ENCODE peak calls at places on chromosomes 16 and 17, in four cellular contexts. One of them, this sample, is unnamed.
A peak's percentile ranks its signal among the peaks of the same experiment; 100 is the strongest.

GRCh38 chr16:86018487-86018886 is 119.5 kb downstream of the IRF8 start:
- DNase-seq in CD8-positive, alpha-beta memory T cell: no peak
- DNase-seq in fibroblast of lung: peak; percentile 29
- DNase-seq in tibial artery: peak; percentile 46
- DNase-seq in this sample: no peak

GRCh38 chr17:80847506-80848230 is 144.0 kb upstream of the CHMP6 start:
- DNase-seq in tibial artery: peak; percentile 46
- DNase-seq in fibroblast of lung: no peak
- DNase-seq in CD8-positive, alpha-beta memory T cell: peak; percentile 56
- DNase-seq in this sample: no peak

GRCh38 chr16:82384017-82384416 is 214.0 kb upstream of the MPHOSPH6 start:
- DNase-seq in CD8-positive, alpha-beta memory T cell: no peak
- DNase-seq in fibroblast of lung: no peak
- DNase-seq in tibial artery: no peak
- DNase-seq in this sample: no peak

GRCh38 chr17:38510424-38511125 is 82.3 kb downstream of the ARHGAP23 start:
- DNase-seq in CD8-positive, alpha-beta memory T cell: no peak
- DNase-seq in fibroblast of lung: peak; percentile 55
- DNase-seq in tibial artery: no peak
- DNase-seq in this sample: no peak

GRCh38 chr17:40341808-40342574 is 22.5 kb downstream of the GJD3 start:
- DNase-seq in CD8-positive, alpha-beta memory T cell: no peak
- DNase-seq in tibial artery: peak; percentile 89
- DNase-seq in fibroblast of lung: peak; percentile 70
- DNase-seq in this sample: peak; percentile 68

GRCh38 chr16:68425498-68426354 is 22.6 kb downstream of the SMPD3 start:
- DNase-seq in tibial artery: peak; percentile 54
- DNase-seq in fibroblast of lung: no peak
- DNase-seq in CD8-positive, alpha-beta memory T cell: no peak
- DNase-seq in this sample: peak; percentile 2

GRCh38 chr17:81420769-81421462 is 25.7 kb downstream of the BAHCC1 start:
- DNase-seq in tibial artery: peak; percentile 95
- DNase-seq in CD8-positive, alpha-beta memory T cell: no peak
- DNase-seq in fibroblast of lung: peak; percentile 62
- DNase-seq in this sample: peak; percentile 53

GRCh38 chr17:60142872-60143499 is 6.8 kb upstream of the CA4 start:
- DNase-seq in fibroblast of lung: peak; percentile 83
- DNase-seq in tibial artery: peak; percentile 84
- DNase-seq in CD8-positive, alpha-beta memory T cell: peak; percentile 54
- DNase-seq in this sample: peak; percentile 78

GRCh38 chr17:46170609-46171432 is 22.4 kb downstream of the KANSL1 start:
- DNase-seq in fibroblast of lung: peak; percentile 30
- DNase-seq in tibial artery: no peak
- DNase-seq in CD8-positive, alpha-beta memory T cell: no peak
- DNase-seq in this sample: no peak

GRCh38 chr17:29444589-29444988 is 54.4 kb downstream of the TAOK1 start:
- DNase-seq in tibial artery: no peak
- DNase-seq in fibroblast of lung: peak; percentile 71
- DNase-seq in CD8-positive, alpha-beta memory T cell: no peak
- DNase-seq in this sample: no peak

GRCh38 chr17:29112780-29113295 is 67.4 kb downstream of the MYO18A start:
- DNase-seq in CD8-positive, alpha-beta memory T cell: no peak
- DNase-seq in fibroblast of lung: peak; percentile 75
- DNase-seq in tibial artery: no peak
- DNase-seq in this sample: no peak

GRCh38 chr17:81683584-81684441 is at the start of the genes ARL16 and HGS:
- DNase-seq in tibial artery: peak; percentile 99
- DNase-seq in CD8-positive, alpha-beta memory T cell: peak; percentile 98
- DNase-seq in fibroblast of lung: peak; percentile 99
- DNase-seq in this sample: peak; percentile 99

GRCh38 chr16:50244140-50244503 is 22.2 kb upstream of the ADCY7 start:
- DNase-seq in tibial artery: no peak
- DNase-seq in CD8-positive, alpha-beta memory T cell: no peak
- DNase-seq in fibroblast of lung: peak; percentile 48
- DNase-seq in this sample: no peak

GRCh38 chr17:50663812-50664374 is 29.2 kb downstream of the ABCC3 start:
- DNase-seq in fibroblast of lung: no peak
- DNase-seq in tibial artery: no peak
- DNase-seq in CD8-positive, alpha-beta memory T cell: no peak
- DNase-seq in this sample: no peak

GRCh38 chr17:83151056-83151441 is 71.6 kb downstream of the METRNL start:
- DNase-seq in fibroblast of lung: no peak
- DNase-seq in CD8-positive, alpha-beta memory T cell: no peak
- DNase-seq in tibial artery: no peak
- DNase-seq in this sample: no peak

GRCh38 chr16:55155815-55156214 is 168.2 kb upstream of the IRX6 start:
- DNase-seq in CD8-positive, alpha-beta memory T cell: no peak
- DNase-seq in fibroblast of lung: no peak
- DNase-seq in tibial artery: no peak
- DNase-seq in this sample: no peak

GRCh38 chr17:5122586-5123342 is 6.9 kb downstream of the USP6 start:
- DNase-seq in fibroblast of lung: no peak
- DNase-seq in CD8-positive, alpha-beta memory T cell: peak; percentile 9
- DNase-seq in tibial artery: peak; percentile 67
- DNase-seq in this sample: no peak

GRCh38 chr16:70529051-70529777 is 5.6 kb downstream of the SF3B3 start:
- DNase-seq in tibial artery: no peak
- DNase-seq in CD8-positive, alpha-beta memory T cell: peak; percentile 19
- DNase-seq in fibroblast of lung: peak; percentile 64
- DNase-seq in this sample: no peak

GRCh38 chr17:40582328-40582901 is 17.1 kb upstream of the CCR7 start:
- DNase-seq in fibroblast of lung: no peak
- DNase-seq in tibial artery: no peak
- DNase-seq in CD8-positive, alpha-beta memory T cell: peak; percentile 88
- DNase-seq in this sample: peak; percentile 94

GRCh38 chr17:60602385-60602742 is 2.4 kb downstream of the PPM1D start:
- DNase-seq in fibroblast of lung: no peak
- DNase-seq in tibial artery: no peak
- DNase-seq in CD8-positive, alpha-beta memory T cell: no peak
- DNase-seq in this sample: no peak

GRCh38 chr16:17606460-17606859 is 135.7 kb upstream of the XYLT1 start:
- DNase-seq in CD8-positive, alpha-beta memory T cell: no peak
- DNase-seq in tibial artery: no peak
- DNase-seq in fibroblast of lung: peak; percentile 2
- DNase-seq in this sample: no peak

GRCh38 chr16:28845173-28846079 is 722 bp downstream of the TUFM start:
- DNase-seq in fibroblast of lung: peak; percentile 18
- DNase-seq in CD8-positive, alpha-beta memory T cell: peak; percentile 5
- DNase-seq in tibial artery: no peak
- DNase-seq in this sample: no peak

GRCh38 chr17:63780507-63780906 is 6.5 kb downstream of the DDX42 start:
- DNase-seq in tibial artery: no peak
- DNase-seq in CD8-positive, alpha-beta memory T cell: no peak
- DNase-seq in fibroblast of lung: peak; percentile 33
- DNase-seq in this sample: no peak

GRCh38 chr17:496761-497586 is 144.4 kb upstream of the RPH3AL start:
- DNase-seq in CD8-positive, alpha-beta memory T cell: no peak
- DNase-seq in fibroblast of lung: peak; percentile 68
- DNase-seq in tibial artery: no peak
- DNase-seq in this sample: no peak

GRCh38 chr16:15509051-15509592 is 74.7 kb downstream of the BMERB1 start:
- DNase-seq in tibial artery: no peak
- DNase-seq in CD8-positive, alpha-beta memory T cell: no peak
- DNase-seq in fibroblast of lung: peak; percentile 25
- DNase-seq in this sample: peak; percentile 65

GRCh38 chr16:57530531-57531252 is 5.7 kb downstream of the CCDC102A start:
- DNase-seq in tibial artery: peak; percentile 56
- DNase-seq in CD8-positive, alpha-beta memory T cell: peak; percentile 17
- DNase-seq in fibroblast of lung: no peak
- DNase-seq in this sample: no peak

GRCh38 chr16:87580855-87581261 is 21.4 kb upstream of the JPH3 start:
- DNase-seq in CD8-positive, alpha-beta memory T cell: no peak
- DNase-seq in tibial artery: no peak
- DNase-seq in fibroblast of lung: peak; percentile 93
- DNase-seq in this sample: no peak

GRCh38 chr17:17348872-17349723 is 45.9 kb downstream of the NT5M start:
- DNase-seq in CD8-positive, alpha-beta memory T cell: no peak
- DNase-seq in fibroblast of lung: no peak
- DNase-seq in tibial artery: peak; percentile 54
- DNase-seq in this sample: peak; percentile 39

GRCh38 chr17:47119746-47120520 is 69.2 kb downstream of the CDC27 start:
- DNase-seq in fibroblast of lung: peak; percentile 88
- DNase-seq in tibial artery: no peak
- DNase-seq in CD8-positive, alpha-beta memory T cell: no peak
- DNase-seq in this sample: no peak

GRCh38 chr16:17887963-17888362 is 417.2 kb upstream of the XYLT1 start:
- DNase-seq in fibroblast of lung: no peak
- DNase-seq in tibial artery: no peak
- DNase-seq in CD8-positive, alpha-beta memory T cell: no peak
- DNase-seq in this sample: no peak

GRCh38 chr16:31168848-31169247 is 11.1 kb upstream of the FUS start:
- DNase-seq in tibial artery: no peak
- DNase-seq in CD8-positive, alpha-beta memory T cell: no peak
- DNase-seq in fibroblast of lung: no peak
- DNase-seq in this sample: no peak

GRCh38 chr17:12074346-12074745 is 53.7 kb downstream of the MAP2K4 start:
- DNase-seq in CD8-positive, alpha-beta memory T cell: no peak
- DNase-seq in tibial artery: no peak
- DNase-seq in fibroblast of lung: no peak
- DNase-seq in this sample: no peak

GRCh38 chr16:87678618-87679017 is 76.3 kb downstream of the JPH3 start:
- DNase-seq in tibial artery: no peak
- DNase-seq in fibroblast of lung: no peak
- DNase-seq in CD8-positive, alpha-beta memory T cell: no peak
- DNase-seq in this sample: no peak

GRCh38 chr17:70067104-70067503 is 7.9 kb upstream of the KCNJ16 start:
- DNase-seq in tibial artery: no peak
- DNase-seq in fibroblast of lung: no peak
- DNase-seq in CD8-positive, alpha-beta memory T cell: no peak
- DNase-seq in this sample: no peak
- H3K9me3 ChIP-seq in tibial artery: no peaks in the 10 kb centered on the region
- H3K9me3 ChIP-seq in fibroblast of lung: no peaks in the 10 kb centered on the region
- H3K9me3 ChIP-seq in CD8-positive, alpha-beta memory T cell: no peaks in the 10 kb centered on the region
- H3K9me3 ChIP-seq in this sample: no peaks in the 10 kb centered on the region

DNA sequence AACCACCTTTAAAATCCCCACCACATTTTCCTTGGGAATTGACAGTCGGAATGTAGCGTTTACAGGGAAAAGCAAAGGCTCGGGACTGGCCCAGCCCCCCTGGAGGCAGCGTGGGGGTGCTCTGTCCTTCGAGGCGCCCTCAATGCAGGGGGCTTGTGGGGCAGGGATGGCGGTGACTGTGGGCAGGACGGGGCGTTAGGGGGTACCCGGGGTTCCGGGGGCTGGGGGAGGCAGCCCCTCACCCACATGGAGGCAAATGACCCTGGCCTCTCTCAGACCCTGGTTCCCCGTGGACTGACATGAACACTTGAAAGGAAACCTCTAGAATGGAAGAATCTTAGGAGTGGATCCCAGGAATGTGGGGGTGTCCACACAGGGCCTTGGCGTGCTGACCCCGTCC is 78.4 kb upstream of the GNG13 start:
- DNase-seq in fibroblast of lung: no peak
- DNase-seq in tibial artery: no peak
- DNase-seq in CD8-positive, alpha-beta memory T cell: no peak
- DNase-seq in this sample: no peak
- H3K9me3 ChIP-seq in fibroblast of lung: no peaks in the 10 kb centered on the region
- H3K9me3 ChIP-seq in tibial artery: peaks cover 5% of the 10 kb centered on the region
- H3K9me3 ChIP-seq in CD8-positive, alpha-beta memory T cell: peaks cover 2% of the 10 kb centered on the region
- H3K9me3 ChIP-seq in this sample: peaks cover 6% of the 10 kb centered on the region

GRCh38 chr16:3317315-3317999 is 12.2 kb downstream of the ZNF75A start:
- DNase-seq in tibial artery: no peak
- DNase-seq in fibroblast of lung: peak; percentile 18
- DNase-seq in CD8-positive, alpha-beta memory T cell: no peak
- DNase-seq in this sample: no peak

GRCh38 chr16:3327514-3327913 is 22.2 kb downstream of the ZNF75A start:
- DNase-seq in tibial artery: no peak
- DNase-seq in CD8-positive, alpha-beta memory T cell: no peak
- DNase-seq in fibroblast of lung: no peak
- DNase-seq in this sample: no peak

GRCh38 chr16:3321802-3322201 is 16.5 kb downstream of the ZNF75A start:
- DNase-seq in tibial artery: no peak
- DNase-seq in fibroblast of lung: no peak
- DNase-seq in CD8-positive, alpha-beta memory T cell: no peak
- DNase-seq in this sample: no peak
- H3K9me3 ChIP-seq in tibial artery: peaks cover 86% of the 10 kb centered on the region
- H3K9me3 ChIP-seq in fibroblast of lung: peaks cover 5% of the 10 kb centered on the region
- H3K9me3 ChIP-seq in CD8-positive, alpha-beta memory T cell: peaks cover 51% of the 10 kb centered on the region
- H3K9me3 ChIP-seq in this sample: peaks cover 93% of the 10 kb centered on the region

DNA sequence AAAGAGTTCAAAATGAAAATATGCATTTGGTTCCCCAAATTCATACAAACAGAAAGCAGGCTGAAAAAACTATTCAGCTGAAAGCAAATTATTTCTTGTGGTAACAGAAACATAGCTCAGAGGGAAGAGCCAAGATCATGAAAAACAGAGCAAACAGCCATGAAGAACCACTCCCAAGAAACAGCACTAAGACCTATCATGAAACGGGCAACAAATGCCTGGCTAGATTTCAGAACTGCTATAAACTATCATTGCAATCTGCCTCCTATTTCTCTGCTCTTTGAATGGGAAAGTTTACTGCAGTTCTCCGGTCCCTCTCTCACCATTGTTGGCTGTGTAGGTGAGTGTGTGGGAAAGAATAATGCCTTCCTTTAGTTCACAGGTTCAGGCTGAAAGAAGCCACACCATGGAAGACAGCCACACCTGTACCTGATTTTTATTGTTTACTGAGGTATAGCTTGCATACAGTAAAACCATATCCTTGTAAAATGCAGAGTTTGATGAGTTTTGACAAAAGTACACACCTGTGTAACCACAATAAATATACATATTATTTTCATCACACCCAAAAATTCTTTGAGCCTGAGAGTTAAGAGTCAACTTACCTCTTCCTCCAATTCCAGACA is 48.2 kb downstream of the CEP112 start:
- DNase-seq in CD8-positive, alpha-beta memory T cell: no peak
- DNase-seq in tibial artery: no peak
- DNase-seq in fibroblast of lung: no peak
- DNase-seq in this sample: no peak
- H3K9me3 ChIP-seq in CD8-positive, alpha-beta memory T cell: no peaks in the 10 kb centered on the region
- H3K9me3 ChIP-seq in tibial artery: no peaks in the 10 kb centered on the region
- H3K9me3 ChIP-seq in fibroblast of lung: no peaks in the 10 kb centered on the region
- H3K9me3 ChIP-seq in this sample: no peaks in the 10 kb centered on the region

GRCh38 chr16:72426416-72426815 is 254.5 kb upstream of the PMFBP1 start:
- DNase-seq in CD8-positive, alpha-beta memory T cell: no peak
- DNase-seq in tibial artery: no peak
- DNase-seq in fibroblast of lung: no peak
- DNase-seq in this sample: no peak

GRCh38 chr16:72419638-72420037 is 247.7 kb upstream of the PMFBP1 start:
- DNase-seq in fibroblast of lung: no peak
- DNase-seq in CD8-positive, alpha-beta memory T cell: no peak
- DNase-seq in tibial artery: no peak
- DNase-seq in this sample: no peak

GRCh38 chr16:72424776-72425175 is 252.8 kb upstream of the PMFBP1 start:
- DNase-seq in tibial artery: no peak
- DNase-seq in CD8-positive, alpha-beta memory T cell: no peak
- DNase-seq in fibroblast of lung: peak; percentile 24
- DNase-seq in this sample: no peak

GRCh38 chr16:72425571-72426341 is 253.8 kb upstream of the PMFBP1 start:
- DNase-seq in fibroblast of lung: peak; percentile 78
- DNase-seq in CD8-positive, alpha-beta memory T cell: no peak
- DNase-seq in tibial artery: no peak
- DNase-seq in this sample: no peak

GRCh38 chr16:72422308-72422897 is 250.4 kb upstream of the PMFBP1 start:
- DNase-seq in CD8-positive, alpha-beta memory T cell: no peak
- DNase-seq in tibial artery: no peak
- DNase-seq in fibroblast of lung: no peak
- DNase-seq in this sample: no peak
- H3K9me3 ChIP-seq in CD8-positive, alpha-beta memory T cell: no peaks in the 10 kb centered on the region
- H3K9me3 ChIP-seq in tibial artery: no peaks in the 10 kb centered on the region
- H3K9me3 ChIP-seq in fibroblast of lung: no peaks in the 10 kb centered on the region
- H3K9me3 ChIP-seq in this sample: no peaks in the 10 kb centered on the region

This sample was measured in breast epithelium.